ENCODE peak calls at places on chromosomes 7 and 10, in four cellular contexts. V is GM12878, I is H1, N is HepG2. R is an unnamed sample.

GRCh38 chr7:41524861-41525260 is 178.0 kb downstream of the INHBA start:
- DNase-seq in V (no peak), I (no peak), N (no peak), R (no peak)

GRCh38 chr7:39509912-39510311 is 56.3 kb upstream of the YAE1 start:
- DNase-seq in V (no peak), I (no peak), N (no peak), R (no peak)

GRCh38 chr10:91511549-91512330 is 101.6 kb downstream of the HECTD2 start:
- DNase-seq in V (no peak), I (no peak), N (no peak), R (no peak)

GRCh38 chr7:39624202-39624807 is 933 bp downstream of the RALA start:
- DNase-seq in V (no peak), I (no peak), N (no peak), R (no peak)

GRCh38 chr10:110947061-110947595 is 27.7 kb downstream of the SHOC2 start:
- DNase-seq in V (no peak), I (no peak), N (no peak), R (no peak)

GRCh38 chr7:135454060-135454459 is 55.8 kb downstream of the CNOT4 start:
- DNase-seq in V (no peak), I (no peak), N (no peak), R (no peak)

GRCh38 chr10:58743466-58744115 is 230.9 kb downstream of the BICC1 start:
- DNase-seq in V (no peak), I (no peak), N (no peak), R (peak; percentile 15)

GRCh38 chr7:134935701-134936100 is 50.6 kb upstream of the AGBL3 start:
- DNase-seq in V (no peak), I (no peak), N (no peak), R (no peak)

GRCh38 chr10:127398140-127398966 is 150.8 kb upstream of the NPS start:
- DNase-seq in V (no peak), I (no peak), N (no peak), R (no peak)

GRCh38 chr7:47452715-47453092 is 129.2 kb downstream of the TNS3 start:
- DNase-seq in V (no peak), I (no peak), N (no peak), R (no peak)

GRCh38 chr10:54434782-54435181 is 366.2 kb downstream of the PCDH15 start:
- DNase-seq in V (no peak), I (no peak), N (no peak), R (no peak)

GRCh38 chr7:1669486-1669951 is 558 bp upstream of the ELFN1 start:
- DNase-seq in V (no peak), I (no peak), N (no peak), R (no peak)

GRCh38 chr7:30931161-30931926 is 19.7 kb downstream of the AQP1 start:
- DNase-seq in V (no peak), I (no peak), N (no peak), R (no peak)

GRCh38 chr7:54864718-54865117 is 105.7 kb upstream of the SEC61G start:
- DNase-seq in V (no peak), I (no peak), N (peak; percentile 44), R (no peak)

GRCh38 chr7:17971392-17971791 is 31.1 kb upstream of the SNX13 start:
- DNase-seq in V (no peak), I (no peak), N (no peak), R (no peak)

DNA sequence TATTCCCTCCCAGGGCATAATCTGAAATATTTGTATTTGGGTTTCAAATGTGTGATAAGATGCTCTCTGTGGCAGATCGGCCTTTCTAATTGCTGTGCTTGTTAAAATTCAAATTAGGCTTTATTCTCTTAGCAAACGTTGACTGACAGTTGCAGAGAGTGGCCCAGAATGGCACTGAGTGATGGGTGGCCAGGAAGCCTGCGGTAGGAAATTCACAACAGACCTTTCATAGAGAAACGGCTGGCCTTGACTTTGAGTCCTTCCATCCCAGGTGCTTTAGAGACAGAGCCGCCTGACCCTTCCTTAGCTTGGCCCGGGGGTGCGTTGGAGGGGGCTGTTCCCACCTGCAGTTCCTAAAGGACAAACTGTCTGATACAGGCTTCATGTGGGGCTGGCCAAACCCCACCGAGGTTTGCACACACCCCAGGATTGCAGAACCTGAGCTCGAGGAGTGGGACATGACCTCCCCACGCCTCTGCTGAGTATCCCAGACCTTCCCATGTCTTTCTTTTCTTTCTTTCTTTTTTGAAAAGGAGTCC is 152.7 kb downstream of the CUX1 start:
- DNase-seq in V (no peak), I (no peak), N (no peak), R (no peak)
- H3K9ac ChIP-seq in V (no peak overlapping the region), I (no peak overlapping the region), N (no peak overlapping the region), R (no peak overlapping the region)

GRCh38 chr10:124612611-124613498 is 131.3 kb downstream of the FAM53B start:
- DNase-seq in V (no peak), I (no peak), N (peak; percentile 49), R (no peak)
- H3K4me3 ChIP-seq in V (no peak overlapping the region), I (no peak overlapping the region), N (no peak overlapping the region), R (no peak overlapping the region)

DNA sequence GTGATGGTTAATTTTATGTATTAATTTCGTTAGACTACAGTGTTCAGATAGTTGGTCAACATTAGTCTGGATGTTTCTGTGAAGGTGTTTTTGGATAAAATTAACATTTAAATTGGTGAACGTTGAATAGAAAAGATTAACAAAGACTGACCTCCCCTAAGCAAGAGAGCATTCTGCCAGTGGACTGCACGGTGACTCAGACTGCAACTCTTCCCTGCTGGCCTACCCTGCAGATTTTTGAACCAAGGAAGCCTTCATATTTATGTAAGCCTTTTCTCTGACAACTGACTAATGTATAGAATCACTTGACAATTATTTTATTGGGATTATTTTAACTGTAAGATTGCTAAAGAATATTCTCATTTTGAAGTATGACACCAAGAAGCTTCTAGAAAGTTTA is 7.9 kb upstream of the ZNF248 start:
- DNase-seq in V (no peak), I (no peak), N (no peak), R (no peak)
- TF ChIP-seq SUZ12 in V (no peak), I (no peak), N (no peak), R (no peak)

DNA sequence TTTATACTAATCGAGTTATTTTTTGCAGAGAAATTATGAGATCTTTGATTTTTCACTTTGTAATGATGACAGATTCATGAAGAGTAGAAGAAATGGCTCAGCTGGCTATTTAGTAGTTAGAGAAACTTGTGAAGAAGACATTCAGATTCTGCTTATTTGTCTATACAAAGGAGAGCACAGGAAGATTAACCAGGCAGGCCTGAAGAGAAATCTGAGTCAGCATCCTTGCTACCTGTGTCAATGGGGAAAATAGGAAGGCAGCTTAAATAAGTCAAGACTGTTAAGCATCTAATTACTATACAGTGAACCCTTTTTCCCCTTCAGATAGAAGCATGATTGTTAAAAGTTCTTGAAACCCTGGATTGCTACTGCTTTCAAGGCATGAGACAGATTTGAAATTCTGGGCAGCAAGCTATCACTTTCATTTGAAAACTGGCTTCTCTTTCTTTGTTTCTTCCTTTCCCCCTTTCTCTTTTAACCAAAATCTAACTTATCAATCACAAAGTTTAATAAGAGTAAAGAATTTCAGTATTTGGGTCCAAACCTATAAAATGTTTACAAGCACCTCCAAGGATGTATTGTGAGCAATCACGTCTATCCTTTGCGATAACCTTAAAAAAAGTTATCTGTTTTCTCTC is 21.4 kb upstream of the RPA3 start:
- DNase-seq in V (no peak), I (no peak), N (no peak), R (no peak)
- H3K9ac ChIP-seq in V (no peak overlapping the region), I (no peak overlapping the region), N (no peak overlapping the region), R (no peak overlapping the region)

GRCh38 chr10:68075550-68076004 is 494 bp upstream of the HERC4 start:
- DNase-seq in V (no peak), I (no peak), N (no peak), R (no peak)
- H3K4me3 ChIP-seq in V (peak overlapping the region; percentile 9), I (peak overlapping the region; percentile 28), N (no peak overlapping the region), R (no peak overlapping the region)

GRCh38 chr10:76415559-76415958 is 984.1 kb downstream of the LRMDA start:
- DNase-seq in V (no peak), I (no peak), N (no peak), R (no peak)

GRCh38 chr10:76411719-76412435 is 980.5 kb downstream of the LRMDA start:
- DNase-seq in V (no peak), I (no peak), N (no peak), R (no peak)

GRCh38 chr10:76420725-76421124 is 989.3 kb downstream of the LRMDA start:
- DNase-seq in V (no peak), I (no peak), N (no peak), R (no peak)

DNA sequence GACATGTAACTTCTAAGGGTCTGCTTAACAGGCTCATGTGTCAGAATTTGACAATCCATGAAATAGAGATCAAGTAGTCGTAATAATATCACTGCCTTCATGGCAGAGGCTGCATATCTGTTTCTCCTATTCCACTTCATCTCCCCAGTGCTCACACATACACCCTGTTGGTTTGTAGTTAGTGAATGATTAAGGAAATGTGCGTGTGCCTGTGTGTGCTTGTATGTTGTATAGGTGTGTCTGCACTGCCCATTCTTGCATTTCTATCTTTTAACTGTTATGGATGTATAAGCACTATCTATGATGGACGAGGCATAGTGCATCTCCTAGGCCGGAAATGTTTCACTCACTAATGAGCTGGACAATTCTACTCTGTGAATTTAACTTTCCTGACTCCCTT is 985.2 kb downstream of the LRMDA start:
- DNase-seq in V (no peak), I (no peak), N (no peak), R (no peak)
- TF ChIP-seq SUZ12 in V (no peak), I (no peak), N (no peak), R (no peak)

GRCh38 chr7:129779602-129780256 is 168.2 kb downstream of the NRF1 start:
- DNase-seq in V (no peak), I (no peak), N (peak; percentile 61), R (no peak)
- H3K9ac ChIP-seq in V (no peak overlapping the region), I (no peak overlapping the region), N (peak overlapping the region; percentile 46), R (peak overlapping the region; percentile 67)